ENCODE peak calls at places on chromosomes 6 and 20, in seven cellular contexts. Q is NCI-H748 treated with DMSO at 0.1 percent for 48 hours; L is small intestine; V is thoracic aorta; W is activated effector memory CD4-positive, alpha-beta T cell treated with Interleukin-2 at 50 U/mL for 16 hours; A is HTR-8/SVneo; T is NCI-H510A. Y is an unnamed sample.
A peak's percentile ranks its signal among the peaks of the same experiment; 100 is the strongest.

GRCh38 chr6:89818977-89819335 is 638 bp downstream of the MDN1 start:
- DNase-seq in Q (peak; percentile 28), L (peak; percentile 40), V (no peak), W (no peak), A (no peak), T (no peak), Y (no peak)

GRCh38 chr6:9482030-9482731 is 932.7 kb downstream of the TFAP2A start:
- DNase-seq in Q (no peak), L (no peak), V (no peak), W (no peak), A (peak; percentile 76), T (no peak), Y (no peak)

GRCh38 chr6:119037941-119038623 is 40.4 kb downstream of the FAM184A start:
- DNase-seq in Q (no peak), L (no peak), V (no peak), W (no peak), A (no peak), T (no peak), Y (no peak)

GRCh38 chr20:16701296-16701695 is 28.5 kb upstream of the SNRPB2 start:
- DNase-seq in Q (no peak), L (peak; percentile 30), V (no peak), W (no peak), A (no peak), T (no peak), Y (no peak)

GRCh38 chr6:36825452-36825851 is 13.8 kb downstream of the CPNE5 start:
- DNase-seq in Q (no peak), L (no peak), V (no peak), W (no peak), A (no peak), T (no peak), Y (no peak)

GRCh38 chr20:36362978-36363713 is 57.0 kb downstream of the DLGAP4 start:
- DNase-seq in Q (no peak), L (no peak), V (no peak), W (no peak), A (no peak), T (no peak), Y (no peak)

GRCh38 chr6:39980839-39981580 is 46.7 kb upstream of the MOCS1 start:
- DNase-seq in Q (no peak), L (peak; percentile 62), V (no peak), W (no peak), A (peak; percentile 43), T (peak; percentile 8), Y (no peak)

GRCh38 chr6:34234667-34235604 is 1.7 kb upstream of the HMGA1 start:
- DNase-seq in Q (no peak), L (peak; percentile 37), V (no peak), W (no peak), A (no peak), T (peak; percentile 98), Y (peak; percentile 64)

GRCh38 chr6:27812078-27812804 is 100.0 kb downstream of the OR2B2 start:
- DNase-seq in Q (no peak), L (no peak), V (no peak), W (no peak), A (no peak), T (no peak), Y (no peak)

GRCh38 chr20:37989601-37990001 is 43.7 kb downstream of the TTI1 start:
- DNase-seq in Q (no peak), L (peak; percentile 64), V (no peak), W (no peak), A (no peak), T (no peak), Y (no peak)

GRCh38 chr6:71887006-71887743 is 825 bp downstream of the RIMS1 start:
- DNase-seq in Q (no peak), L (no peak), V (no peak), W (no peak), A (no peak), T (no peak), Y (no peak)

GRCh38 chr20:36439040-36439730 is 102.1 kb upstream of the MYL9 start:
- DNase-seq in Q (peak; percentile 50), L (peak; percentile 41), V (no peak), W (peak; percentile 32), A (peak; percentile 95), T (no peak), Y (no peak)

GRCh38 chr6:121694389-121695185 is 259.1 kb downstream of the GJA1 start:
- DNase-seq in Q (no peak), L (no peak), V (no peak), W (no peak), A (no peak), T (no peak), Y (no peak)

GRCh38 chr20:63124092-63124781 is 91.7 kb downstream of the YTHDF1 start:
- DNase-seq in Q (no peak), L (no peak), V (no peak), W (no peak), A (no peak), T (no peak), Y (no peak)

GRCh38 chr6:125340175-125340835 is 38.5 kb upstream of the HDDC2 start:
- DNase-seq in Q (no peak), L (no peak), V (no peak), W (no peak), A (no peak), T (no peak), Y (no peak)

GRCh38 chr6:11044712-11045167 is 635 bp upstream of the ELOVL2 start:
- DNase-seq in Q (no peak), L (no peak), V (no peak), W (no peak), A (no peak), T (no peak), Y (no peak)

Y was measured in ascending aorta.